ENCODE peak calls at places on chromosomes 3 and 15, in five cellular contexts. One of them, this sample, is unnamed.

GRCh38 chr15:65212097-65212496 is 824 bp upstream of the CILP start:
- DNase-seq in hepatocyte: peak
- DNase-seq in Panc1: no peak
- DNase-seq in pancreas: no peak
- DNase-seq in spleen: peak
- DNase-seq in this sample: no peak

GRCh38 chr3:132595036-132595435 is 2.0 kb upstream of the ACKR4 start:
- DNase-seq in Panc1: no peak
- DNase-seq in spleen: no peak
- DNase-seq in pancreas: no peak
- DNase-seq in hepatocyte: no peak
- DNase-seq in this sample: no peak

GRCh38 chr3:185332026-185332735 is 30.8 kb upstream of the MAP3K13 start:
- DNase-seq in spleen: no peak
- DNase-seq in hepatocyte: no peak
- DNase-seq in pancreas: no peak
- DNase-seq in Panc1: no peak
- DNase-seq in this sample: no peak

GRCh38 chr15:60656041-60656440 is 177.1 kb upstream of the ICE2 start:
- DNase-seq in hepatocyte: no peak
- DNase-seq in Panc1: no peak
- DNase-seq in pancreas: no peak
- DNase-seq in spleen: no peak
- DNase-seq in this sample: no peak

GRCh38 chr3:141454906-141455602 is 31.8 kb upstream of the RASA2 start:
- DNase-seq in pancreas: no peak
- DNase-seq in hepatocyte: peak
- DNase-seq in spleen: no peak
- DNase-seq in Panc1: peak
- DNase-seq in this sample: no peak

GRCh38 chr3:14467723-14468620 is 65.6 kb downstream of the SLC6A6 start:
- DNase-seq in spleen: no peak
- DNase-seq in hepatocyte: peak
- DNase-seq in Panc1: no peak
- DNase-seq in pancreas: no peak
- DNase-seq in this sample: no peak

GRCh38 chr3:154304116-154304786 is 20.0 kb downstream of the DHX36 start:
- DNase-seq in hepatocyte: no peak
- DNase-seq in pancreas: no peak
- DNase-seq in spleen: no peak
- DNase-seq in Panc1: no peak
- DNase-seq in this sample: no peak

GRCh38 chr15:56813995-56814394 is 80.7 kb upstream of the ZNF280D start:
- DNase-seq in pancreas: no peak
- DNase-seq in spleen: no peak
- DNase-seq in hepatocyte: no peak
- DNase-seq in Panc1: no peak
- DNase-seq in this sample: no peak

GRCh38 chr3:176376531-176376930 is 820.8 kb downstream of the TBL1XR1 start:
- DNase-seq in hepatocyte: no peak
- DNase-seq in spleen: no peak
- DNase-seq in Panc1: no peak
- DNase-seq in pancreas: no peak
- DNase-seq in this sample: no peak

GRCh38 chr15:49987198-49987785 is 131.7 kb downstream of the ATP8B4 start:
- DNase-seq in pancreas: no peak
- DNase-seq in Panc1: no peak
- DNase-seq in hepatocyte: no peak
- DNase-seq in spleen: no peak
- DNase-seq in this sample: no peak

GRCh38 chr15:67030036-67030762 is 35.2 kb upstream of the SMAD3 start:
- DNase-seq in spleen: no peak
- DNase-seq in Panc1: no peak
- DNase-seq in hepatocyte: peak
- DNase-seq in pancreas: no peak
- DNase-seq in this sample: no peak

GRCh38 chr15:33358303-33358702 is 47.5 kb downstream of the RYR3 start:
- DNase-seq in Panc1: no peak
- DNase-seq in pancreas: no peak
- DNase-seq in spleen: no peak
- DNase-seq in hepatocyte: no peak
- DNase-seq in this sample: no peak

GRCh38 chr3:45465192-45465591 is 76.8 kb downstream of the LARS2 start:
- DNase-seq in pancreas: no peak
- DNase-seq in hepatocyte: no peak
- DNase-seq in spleen: no peak
- DNase-seq in Panc1: no peak
- DNase-seq in this sample: no peak

GRCh38 chr15:90322531-90322930 is 29.6 kb upstream of the ZNF774 start:
- DNase-seq in Panc1: no peak
- DNase-seq in pancreas: no peak
- DNase-seq in spleen: no peak
- DNase-seq in hepatocyte: no peak
- DNase-seq in this sample: no peak

DNA sequence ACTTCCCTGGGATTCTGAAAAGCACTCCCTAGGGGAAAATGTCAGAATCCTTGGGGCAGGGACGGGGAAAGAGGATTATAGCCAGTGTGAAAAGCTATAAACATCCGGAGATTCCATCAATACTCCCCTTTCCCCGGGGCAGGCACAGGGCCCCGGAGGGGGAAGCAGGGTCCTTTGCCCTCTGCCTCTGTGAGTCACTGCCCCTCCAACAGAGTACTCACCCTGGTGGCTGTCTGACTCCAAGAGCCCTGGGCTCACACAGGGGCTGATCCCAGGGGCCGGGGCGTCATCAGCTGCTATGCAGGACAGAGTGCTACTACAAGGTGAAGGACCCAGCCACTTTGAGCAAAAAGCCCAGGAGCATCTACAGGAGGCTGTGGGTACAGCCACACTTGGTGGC is 133.0 kb upstream of the PRR20G start:
- DNase-seq in hepatocyte: peak
- DNase-seq in spleen: peak
- DNase-seq in pancreas: no peak
- DNase-seq in Panc1: no peak
- DNase-seq in this sample: no peak
- H3K27ac ChIP-seq in hepatocyte: no peak
- H3K27ac ChIP-seq in spleen: no peak
- H3K27ac ChIP-seq in pancreas: no peak
- H3K27ac ChIP-seq in Panc1: no peak
- H3K27ac ChIP-seq in this sample: no peak

DNA sequence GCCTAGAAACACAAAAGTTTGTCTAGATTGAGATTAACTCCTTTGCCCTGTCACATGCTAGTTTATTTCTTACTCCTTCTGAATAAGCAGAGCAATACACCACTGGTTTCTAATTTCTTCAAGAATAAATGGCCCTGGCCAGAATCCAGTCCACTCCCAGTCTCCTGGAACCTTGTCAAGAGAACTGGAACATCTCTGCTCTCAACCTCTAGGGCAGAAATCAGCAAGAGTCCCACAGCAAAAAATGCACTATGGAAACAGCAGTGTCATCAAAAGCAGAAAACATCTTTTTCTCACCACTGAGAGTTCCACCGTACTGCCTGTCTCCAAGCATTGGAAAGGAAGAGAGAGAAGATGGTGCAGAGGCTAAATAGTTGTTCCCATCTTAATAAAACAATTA is 35.9 kb upstream of the PPP2R3A start:
- DNase-seq in hepatocyte: peak
- DNase-seq in pancreas: no peak
- DNase-seq in Panc1: no peak
- DNase-seq in spleen: no peak
- DNase-seq in this sample: no peak
- H3K27ac ChIP-seq in hepatocyte: peak
- H3K27ac ChIP-seq in pancreas: no peak
- H3K27ac ChIP-seq in Panc1: no peak
- H3K27ac ChIP-seq in spleen: no peak
- H3K27ac ChIP-seq in this sample: no peak

GRCh38 chr15:94079968-94080367 is 151.4 kb upstream of the MCTP2 start:
- DNase-seq in spleen: no peak
- DNase-seq in pancreas: no peak
- DNase-seq in hepatocyte: no peak
- DNase-seq in Panc1: no peak
- DNase-seq in this sample: no peak

GRCh38 chr15:94080416-94080815 is 150.9 kb upstream of the MCTP2 start:
- DNase-seq in hepatocyte: no peak
- DNase-seq in pancreas: no peak
- DNase-seq in spleen: no peak
- DNase-seq in Panc1: no peak
- DNase-seq in this sample: no peak

GRCh38 chr15:94083467-94083991 is 147.8 kb upstream of the MCTP2 start:
- DNase-seq in Panc1: no peak
- DNase-seq in hepatocyte: peak
- DNase-seq in spleen: no peak
- DNase-seq in pancreas: no peak
- DNase-seq in this sample: no peak

GRCh38 chr15:94080989-94081605 is 150.3 kb upstream of the MCTP2 start:
- DNase-seq in hepatocyte: no peak
- DNase-seq in Panc1: no peak
- DNase-seq in pancreas: no peak
- DNase-seq in spleen: no peak
- DNase-seq in this sample: no peak

DNA sequence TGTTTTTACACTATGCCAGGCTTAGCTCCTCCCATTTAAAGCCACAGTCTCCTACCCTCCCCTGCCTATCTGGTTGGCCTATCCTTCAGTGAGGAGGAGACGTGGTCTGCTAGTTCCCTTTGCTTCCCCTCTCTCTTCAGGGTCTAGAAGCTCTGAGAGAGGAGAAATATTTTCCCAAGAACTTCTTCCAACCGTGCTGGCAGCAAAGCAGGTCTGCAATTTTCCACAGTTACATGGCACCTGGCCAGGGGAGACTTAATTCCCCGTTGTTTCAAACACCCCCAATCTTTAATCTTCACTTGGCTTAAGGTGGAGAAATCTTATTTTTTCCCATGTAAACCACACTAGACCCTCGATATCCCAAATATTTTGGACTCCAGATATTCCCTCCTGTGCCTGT is 149.5 kb upstream of the MCTP2 start:
- DNase-seq in Panc1: no peak
- DNase-seq in pancreas: no peak
- DNase-seq in spleen: no peak
- DNase-seq in hepatocyte: no peak
- DNase-seq in this sample: no peak
- H3K27ac ChIP-seq in Panc1: no peak
- H3K27ac ChIP-seq in pancreas: no peak
- H3K27ac ChIP-seq in spleen: no peak
- H3K27ac ChIP-seq in hepatocyte: no peak
- H3K27ac ChIP-seq in this sample: no peak

GRCh38 chr3:138222888-138223287 is 35.8 kb downstream of the ARMC8 start:
- DNase-seq in Panc1: no peak
- DNase-seq in hepatocyte: no peak
- DNase-seq in pancreas: no peak
- DNase-seq in spleen: no peak
- DNase-seq in this sample: no peak

GRCh38 chr3:138220788-138221187 is 33.7 kb downstream of the ARMC8 start:
- DNase-seq in spleen: no peak
- DNase-seq in Panc1: no peak
- DNase-seq in pancreas: no peak
- DNase-seq in hepatocyte: no peak
- DNase-seq in this sample: no peak

GRCh38 chr3:138220242-138220641 is 33.1 kb downstream of the ARMC8 start:
- DNase-seq in hepatocyte: no peak
- DNase-seq in pancreas: no peak
- DNase-seq in spleen: no peak
- DNase-seq in Panc1: no peak
- DNase-seq in this sample: no peak

GRCh38 chr3:138219255-138219654 is 32.2 kb downstream of the ARMC8 start:
- DNase-seq in hepatocyte: no peak
- DNase-seq in Panc1: no peak
- DNase-seq in spleen: no peak
- DNase-seq in pancreas: no peak
- DNase-seq in this sample: no peak

GRCh38 chr3:138222316-138222715 is 35.2 kb downstream of the ARMC8 start:
- DNase-seq in Panc1: no peak
- DNase-seq in hepatocyte: no peak
- DNase-seq in spleen: no peak
- DNase-seq in pancreas: no peak
- DNase-seq in this sample: no peak
- H3K27ac ChIP-seq in Panc1: no peak
- H3K27ac ChIP-seq in hepatocyte: no peak
- H3K27ac ChIP-seq in spleen: peak
- H3K27ac ChIP-seq in pancreas: no peak
- H3K27ac ChIP-seq in this sample: no peak

GRCh38 chr3:112327371-112327951 is 5.5 kb upstream of the CD200 start:
- DNase-seq in spleen: no peak
- DNase-seq in Panc1: no peak
- DNase-seq in pancreas: no peak
- DNase-seq in hepatocyte: peak
- DNase-seq in this sample: no peak

GRCh38 chr3:112333386-112334334 is 704 bp downstream of the CD200 start:
- DNase-seq in pancreas: peak
- DNase-seq in Panc1: no peak
- DNase-seq in spleen: peak
- DNase-seq in hepatocyte: peak
- DNase-seq in this sample: peak

GRCh38 chr3:112338021-112338726 is 5.2 kb downstream of the CD200 start:
- DNase-seq in Panc1: no peak
- DNase-seq in spleen: no peak
- DNase-seq in hepatocyte: no peak
- DNase-seq in pancreas: no peak
- DNase-seq in this sample: no peak

GRCh38 chr3:112334709-112335108 is 1.8 kb downstream of the CD200 start:
- DNase-seq in hepatocyte: no peak
- DNase-seq in spleen: no peak
- DNase-seq in Panc1: no peak
- DNase-seq in pancreas: no peak
- DNase-seq in this sample: no peak

DNA sequence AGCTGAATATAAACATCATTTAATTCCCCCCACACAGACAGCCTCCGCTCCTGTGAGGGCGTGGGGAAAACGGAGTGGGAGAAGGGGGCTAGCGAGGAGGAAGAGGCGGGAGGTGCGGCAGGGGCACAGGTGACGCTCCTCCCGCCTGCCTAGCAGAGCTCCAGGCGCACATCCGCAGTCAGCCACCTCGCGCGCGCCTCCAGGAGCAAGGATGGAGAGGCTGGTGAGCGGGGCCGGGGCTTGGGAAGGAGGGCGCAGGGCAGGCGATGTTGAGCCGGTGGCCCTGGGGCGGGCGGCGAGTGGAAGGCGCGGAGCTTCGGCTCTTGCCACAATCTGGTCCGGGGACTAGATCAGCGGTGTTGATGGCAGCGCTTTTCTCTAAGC is at the start of gene CD200:
- DNase-seq in spleen: peak
- DNase-seq in Panc1: no peak
- DNase-seq in pancreas: peak
- DNase-seq in hepatocyte: peak
- DNase-seq in this sample: peak
- H3K27ac ChIP-seq in spleen: peak
- H3K27ac ChIP-seq in Panc1: no peak
- H3K27ac ChIP-seq in pancreas: no peak
- H3K27ac ChIP-seq in hepatocyte: peak
- H3K27ac ChIP-seq in this sample: peak

GRCh38 chr3:18137958-18138357 is 287.2 kb downstream of the SATB1 start:
- DNase-seq in pancreas: no peak
- DNase-seq in hepatocyte: no peak
- DNase-seq in spleen: no peak
- DNase-seq in Panc1: no peak
- DNase-seq in this sample: no peak
- H3K27ac ChIP-seq in pancreas: no peak
- H3K27ac ChIP-seq in hepatocyte: no peak
- H3K27ac ChIP-seq in spleen: no peak
- H3K27ac ChIP-seq in Panc1: no peak
- H3K27ac ChIP-seq in this sample: no peak

This sample was measured in caudate nucleus.